ENCODE peak calls at places on chromosomes 5 and 9, in seven cellular contexts. One of them, this sample, is unnamed. For H3K9me3, the result is how much of the 10 kb centered on the place peaks cover.

GRCh38 chr9:42388846-42389245 is 205.4 kb downstream of the SPATA31A6 start:
- DNase-seq in hepatocyte: no peak
- DNase-seq in SJSA1: no peak
- DNase-seq in fibroblast of lung: no peak
- DNase-seq in thoracic aorta: no peak
- DNase-seq in tibial artery: no peak
- DNase-seq in breast epithelium: no peak
- DNase-seq in this sample: no peak

GRCh38 chr5:32055891-32056866 is 117.9 kb downstream of the GOLPH3 start:
- DNase-seq in hepatocyte: no peak
- DNase-seq in SJSA1: no peak
- DNase-seq in fibroblast of lung: no peak
- DNase-seq in thoracic aorta: no peak
- DNase-seq in tibial artery: no peak
- DNase-seq in breast epithelium: no peak
- DNase-seq in this sample: no peak

GRCh38 chr9:14992516-14992915 is 82.3 kb upstream of the FREM1 start:
- DNase-seq in hepatocyte: no peak
- DNase-seq in SJSA1: no peak
- DNase-seq in fibroblast of lung: no peak
- DNase-seq in thoracic aorta: no peak
- DNase-seq in tibial artery: no peak
- DNase-seq in breast epithelium: no peak
- DNase-seq in this sample: no peak

GRCh38 chr5:32805966-32806626 is 95.0 kb downstream of the NPR3 start:
- DNase-seq in hepatocyte: peak
- DNase-seq in SJSA1: peak
- DNase-seq in fibroblast of lung: peak
- DNase-seq in thoracic aorta: no peak
- DNase-seq in tibial artery: no peak
- DNase-seq in breast epithelium: no peak
- DNase-seq in this sample: no peak

GRCh38 chr9:121670447-121670846 is 19.0 kb downstream of the DAB2IP start:
- DNase-seq in hepatocyte: no peak
- DNase-seq in SJSA1: no peak
- DNase-seq in fibroblast of lung: peak
- DNase-seq in thoracic aorta: no peak
- DNase-seq in tibial artery: peak
- DNase-seq in breast epithelium: no peak
- DNase-seq in this sample: no peak

GRCh38 chr5:67381240-67381875 is 184.8 kb upstream of the CD180 start:
- DNase-seq in hepatocyte: no peak
- DNase-seq in SJSA1: no peak
- DNase-seq in fibroblast of lung: no peak
- DNase-seq in thoracic aorta: no peak
- DNase-seq in tibial artery: no peak
- DNase-seq in breast epithelium: no peak
- DNase-seq in this sample: no peak

GRCh38 chr9:27675354-27675753 is 102.1 kb upstream of the C9orf72 start:
- DNase-seq in hepatocyte: no peak
- DNase-seq in SJSA1: no peak
- DNase-seq in fibroblast of lung: no peak
- DNase-seq in thoracic aorta: no peak
- DNase-seq in tibial artery: no peak
- DNase-seq in breast epithelium: no peak
- DNase-seq in this sample: no peak

GRCh38 chr5:95923918-95924559 is 37.6 kb downstream of the ELL2 start:
- DNase-seq in hepatocyte: no peak
- DNase-seq in SJSA1: no peak
- DNase-seq in fibroblast of lung: no peak
- DNase-seq in thoracic aorta: no peak
- DNase-seq in tibial artery: no peak
- DNase-seq in breast epithelium: no peak
- DNase-seq in this sample: no peak

GRCh38 chr9:127599550-127599891 is 12.6 kb upstream of the STXBP1 start:
- DNase-seq in hepatocyte: no peak
- DNase-seq in SJSA1: no peak
- DNase-seq in fibroblast of lung: no peak
- DNase-seq in thoracic aorta: no peak
- DNase-seq in tibial artery: no peak
- DNase-seq in breast epithelium: no peak
- DNase-seq in this sample: no peak

GRCh38 chr5:1002836-1003235 is 5.8 kb upstream of the NKD2 start:
- DNase-seq in hepatocyte: no peak
- DNase-seq in SJSA1: no peak
- DNase-seq in fibroblast of lung: no peak
- DNase-seq in thoracic aorta: no peak
- DNase-seq in tibial artery: peak
- DNase-seq in breast epithelium: peak
- DNase-seq in this sample: no peak

GRCh38 chr5:66639036-66639435 is 42.8 kb downstream of the MAST4 start:
- DNase-seq in hepatocyte: no peak
- DNase-seq in SJSA1: no peak
- DNase-seq in fibroblast of lung: no peak
- DNase-seq in thoracic aorta: no peak
- DNase-seq in tibial artery: no peak
- DNase-seq in breast epithelium: no peak
- DNase-seq in this sample: no peak

GRCh38 chr9:79353856-79354520 is 217.8 kb upstream of the TLE4 start:
- DNase-seq in hepatocyte: no peak
- DNase-seq in SJSA1: peak
- DNase-seq in fibroblast of lung: peak
- DNase-seq in thoracic aorta: no peak
- DNase-seq in tibial artery: no peak
- DNase-seq in breast epithelium: no peak
- DNase-seq in this sample: no peak

GRCh38 chr5:173197375-173197891 is 37.6 kb downstream of the NKX2-5 start:
- DNase-seq in hepatocyte: no peak
- DNase-seq in SJSA1: no peak
- DNase-seq in fibroblast of lung: no peak
- DNase-seq in thoracic aorta: no peak
- DNase-seq in tibial artery: no peak
- DNase-seq in breast epithelium: no peak
- DNase-seq in this sample: no peak

GRCh38 chr5:141412853-141413539 is at the start of gene PCDHGA10:
- DNase-seq in hepatocyte: peak
- DNase-seq in SJSA1: peak
- DNase-seq in fibroblast of lung: peak
- DNase-seq in thoracic aorta: no peak
- DNase-seq in tibial artery: peak
- DNase-seq in breast epithelium: no peak
- DNase-seq in this sample: peak

GRCh38 chr5:55742778-55743177 is 4.9 kb downstream of the DDX4 start:
- DNase-seq in hepatocyte: no peak
- DNase-seq in SJSA1: no peak
- DNase-seq in fibroblast of lung: no peak
- DNase-seq in thoracic aorta: no peak
- DNase-seq in tibial artery: no peak
- DNase-seq in breast epithelium: no peak
- DNase-seq in this sample: no peak

GRCh38 chr9:16121593-16121992 is 568.8 kb downstream of the CCDC171 start:
- DNase-seq in hepatocyte: no peak
- DNase-seq in SJSA1: no peak
- DNase-seq in fibroblast of lung: no peak
- DNase-seq in thoracic aorta: no peak
- DNase-seq in tibial artery: no peak
- DNase-seq in breast epithelium: no peak
- DNase-seq in this sample: no peak

GRCh38 chr5:38104497-38105230 is 153.7 kb upstream of the EGFLAM start:
- DNase-seq in hepatocyte: no peak
- DNase-seq in SJSA1: peak
- DNase-seq in fibroblast of lung: no peak
- DNase-seq in thoracic aorta: no peak
- DNase-seq in tibial artery: no peak
- DNase-seq in breast epithelium: no peak
- DNase-seq in this sample: no peak

GRCh38 chr5:133756756-133757155 is 144.4 kb upstream of the FSTL4 start:
- DNase-seq in hepatocyte: no peak
- DNase-seq in SJSA1: no peak
- DNase-seq in fibroblast of lung: no peak
- DNase-seq in thoracic aorta: no peak
- DNase-seq in tibial artery: no peak
- DNase-seq in breast epithelium: no peak
- DNase-seq in this sample: no peak

GRCh38 chr5:86763914-86764313 is 146.2 kb downstream of the COX7C start:
- DNase-seq in hepatocyte: no peak
- DNase-seq in SJSA1: no peak
- DNase-seq in fibroblast of lung: no peak
- DNase-seq in thoracic aorta: no peak
- DNase-seq in tibial artery: no peak
- DNase-seq in breast epithelium: no peak
- DNase-seq in this sample: no peak

GRCh38 chr9:88989961-88990570 is 1.2 kb upstream of the S1PR3 start:
- DNase-seq in hepatocyte: no peak
- DNase-seq in SJSA1: no peak
- DNase-seq in fibroblast of lung: no peak
- DNase-seq in thoracic aorta: no peak
- DNase-seq in tibial artery: peak
- DNase-seq in breast epithelium: no peak
- DNase-seq in this sample: no peak
- H3K27ac ChIP-seq in hepatocyte: peak
- H3K27ac ChIP-seq in SJSA1: no peak
- H3K27ac ChIP-seq in fibroblast of lung: no peak
- H3K27ac ChIP-seq in thoracic aorta: peak
- H3K27ac ChIP-seq in tibial artery: peak
- H3K27ac ChIP-seq in breast epithelium: peak
- H3K27ac ChIP-seq in this sample: no peak

GRCh38 chr9:138118601-138119071 is 241.1 kb downstream of the CACNA1B start:
- DNase-seq in hepatocyte: peak
- DNase-seq in SJSA1: no peak
- DNase-seq in fibroblast of lung: no peak
- DNase-seq in thoracic aorta: no peak
- DNase-seq in tibial artery: peak
- DNase-seq in breast epithelium: no peak
- DNase-seq in this sample: no peak
- H3K9me3 ChIP-seq in hepatocyte: under half
- H3K9me3 ChIP-seq in SJSA1: under half
- H3K9me3 ChIP-seq in fibroblast of lung: under half
- H3K9me3 ChIP-seq in thoracic aorta: under half
- H3K9me3 ChIP-seq in tibial artery: under half
- H3K9me3 ChIP-seq in breast epithelium: under half
- H3K9me3 ChIP-seq in this sample: under half

GRCh38 chr5:135642934-135643333 is 64.1 kb upstream of the CXCL14 start:
- DNase-seq in hepatocyte: no peak
- DNase-seq in SJSA1: no peak
- DNase-seq in fibroblast of lung: no peak
- DNase-seq in thoracic aorta: no peak
- DNase-seq in tibial artery: no peak
- DNase-seq in breast epithelium: no peak
- DNase-seq in this sample: no peak
- H3K27ac ChIP-seq in hepatocyte: no peak
- H3K27ac ChIP-seq in SJSA1: no peak
- H3K27ac ChIP-seq in fibroblast of lung: no peak
- H3K27ac ChIP-seq in thoracic aorta: no peak
- H3K27ac ChIP-seq in tibial artery: no peak
- H3K27ac ChIP-seq in breast epithelium: peak
- H3K27ac ChIP-seq in this sample: no peak

GRCh38 chr5:179123109-179123426 is 62.9 kb downstream of the ZNF354C start:
- DNase-seq in hepatocyte: no peak
- DNase-seq in SJSA1: no peak
- DNase-seq in fibroblast of lung: no peak
- DNase-seq in thoracic aorta: no peak
- DNase-seq in tibial artery: peak
- DNase-seq in breast epithelium: no peak
- DNase-seq in this sample: no peak
- H3K9me3 ChIP-seq in hepatocyte: under half
- H3K9me3 ChIP-seq in SJSA1: half or more
- H3K9me3 ChIP-seq in fibroblast of lung: under half
- H3K9me3 ChIP-seq in thoracic aorta: under half
- H3K9me3 ChIP-seq in tibial artery: under half
- H3K9me3 ChIP-seq in breast epithelium: under half
- H3K9me3 ChIP-seq in this sample: under half

This sample was measured in CD8-positive, alpha-beta memory T cell.